ENCODE peak calls at places on chromosomes 4 and X, in nine cellular contexts. One of them, this sample, is unnamed.

GRCh38 chr4:3256230-3257124 is 7.5 kb downstream of the MSANTD1 start:
- DNase-seq in RWPE1: no peak
- DNase-seq in BJ: no peak
- DNase-seq in neural crest cell: no peak
- DNase-seq in iPS-NIHi11: no peak
- DNase-seq in pons: no peak
- DNase-seq in GM19239: no peak
- DNase-seq in COR-L47: no peak
- DNase-seq in AG04450: no peak
- DNase-seq in this sample: no peak

GRCh38 chrX:48761674-48762471 is at the start of gene GLOD5:
- DNase-seq in BJ: no peak
- DNase-seq in RWPE1: peak
- DNase-seq in pons: no peak
- DNase-seq in COR-L47: peak
- DNase-seq in iPS-NIHi11: peak
- DNase-seq in AG04450: no peak
- DNase-seq in neural crest cell: no peak
- DNase-seq in GM19239: no peak
- DNase-seq in this sample: peak

GRCh38 chr4:153467897-153468262 is 1.7 kb downstream of the TMEM131L start:
- DNase-seq in AG04450: no peak
- DNase-seq in neural crest cell: no peak
- DNase-seq in RWPE1: no peak
- DNase-seq in COR-L47: no peak
- DNase-seq in GM19239: no peak
- DNase-seq in pons: no peak
- DNase-seq in iPS-NIHi11: no peak
- DNase-seq in BJ: no peak
- DNase-seq in this sample: no peak

GRCh38 chrX:50072110-50072509 is 128.7 kb downstream of the AKAP4 start:
- DNase-seq in COR-L47: no peak
- DNase-seq in AG04450: no peak
- DNase-seq in neural crest cell: no peak
- DNase-seq in RWPE1: no peak
- DNase-seq in pons: no peak
- DNase-seq in BJ: no peak
- DNase-seq in iPS-NIHi11: no peak
- DNase-seq in GM19239: no peak
- DNase-seq in this sample: no peak

GRCh38 chr4:102759835-102760644 is 728 bp downstream of the MANBA start:
- DNase-seq in neural crest cell: no peak
- DNase-seq in BJ: no peak
- DNase-seq in pons: peak
- DNase-seq in AG04450: no peak
- DNase-seq in RWPE1: peak
- DNase-seq in GM19239: peak
- DNase-seq in iPS-NIHi11: no peak
- DNase-seq in COR-L47: peak
- DNase-seq in this sample: no peak

GRCh38 chr4:5751918-5752802 is 41.2 kb downstream of the EVC start:
- DNase-seq in neural crest cell: no peak
- DNase-seq in BJ: no peak
- DNase-seq in GM19239: no peak
- DNase-seq in AG04450: no peak
- DNase-seq in pons: no peak
- DNase-seq in COR-L47: no peak
- DNase-seq in iPS-NIHi11: peak
- DNase-seq in RWPE1: no peak
- DNase-seq in this sample: no peak

GRCh38 chrX:3757510-3758025 is 44.1 kb upstream of the PRKX start:
- DNase-seq in neural crest cell: no peak
- DNase-seq in pons: no peak
- DNase-seq in RWPE1: no peak
- DNase-seq in BJ: no peak
- DNase-seq in iPS-NIHi11: no peak
- DNase-seq in COR-L47: no peak
- DNase-seq in AG04450: no peak
- DNase-seq in GM19239: no peak
- DNase-seq in this sample: no peak

GRCh38 chr4:48315728-48316630 is 25.4 kb upstream of the SLAIN2 start:
- DNase-seq in RWPE1: peak
- DNase-seq in AG04450: peak
- DNase-seq in COR-L47: peak
- DNase-seq in iPS-NIHi11: peak
- DNase-seq in BJ: no peak
- DNase-seq in pons: peak
- DNase-seq in neural crest cell: peak
- DNase-seq in GM19239: peak
- DNase-seq in this sample: no peak

GRCh38 chr4:87716350-87717041 is 66.4 kb downstream of the DMP1 start:
- DNase-seq in AG04450: no peak
- DNase-seq in RWPE1: no peak
- DNase-seq in iPS-NIHi11: no peak
- DNase-seq in pons: peak
- DNase-seq in BJ: no peak
- DNase-seq in COR-L47: no peak
- DNase-seq in neural crest cell: no peak
- DNase-seq in GM19239: no peak
- DNase-seq in this sample: no peak

GRCh38 chr4:2241410-2242353 is at the start of the genes HAUS3 and POLN:
- DNase-seq in RWPE1: peak
- DNase-seq in AG04450: peak
- DNase-seq in COR-L47: peak
- DNase-seq in neural crest cell: peak
- DNase-seq in BJ: peak
- DNase-seq in GM19239: peak
- DNase-seq in iPS-NIHi11: peak
- DNase-seq in pons: peak
- DNase-seq in this sample: peak

GRCh38 chr4:6529021-6529420 is 46.0 kb upstream of the MAN2B2 start:
- DNase-seq in RWPE1: no peak
- DNase-seq in neural crest cell: no peak
- DNase-seq in iPS-NIHi11: no peak
- DNase-seq in GM19239: no peak
- DNase-seq in AG04450: no peak
- DNase-seq in pons: no peak
- DNase-seq in BJ: no peak
- DNase-seq in COR-L47: no peak
- DNase-seq in this sample: no peak

GRCh38 chrX:53556868-53557267 is 122.7 kb upstream of the HSD17B10 start:
- DNase-seq in BJ: no peak
- DNase-seq in neural crest cell: no peak
- DNase-seq in AG04450: no peak
- DNase-seq in pons: no peak
- DNase-seq in GM19239: no peak
- DNase-seq in RWPE1: no peak
- DNase-seq in iPS-NIHi11: no peak
- DNase-seq in COR-L47: no peak
- DNase-seq in this sample: no peak

GRCh38 chr4:118280501-118281218 is 72.1 kb downstream of the PRSS12 start:
- DNase-seq in GM19239: no peak
- DNase-seq in iPS-NIHi11: peak
- DNase-seq in COR-L47: peak
- DNase-seq in RWPE1: peak
- DNase-seq in AG04450: peak
- DNase-seq in BJ: no peak
- DNase-seq in pons: peak
- DNase-seq in neural crest cell: peak
- DNase-seq in this sample: no peak

GRCh38 chr4:37976991-37977470 is 16.8 kb downstream of the PTTG2 start:
- DNase-seq in iPS-NIHi11: peak
- DNase-seq in neural crest cell: peak
- DNase-seq in pons: peak
- DNase-seq in RWPE1: peak
- DNase-seq in COR-L47: peak
- DNase-seq in AG04450: no peak
- DNase-seq in GM19239: peak
- DNase-seq in BJ: no peak
- DNase-seq in this sample: no peak

GRCh38 chr4:115433501-115433900 is 320.1 kb upstream of the NDST4 start:
- DNase-seq in RWPE1: no peak
- DNase-seq in AG04450: no peak
- DNase-seq in GM19239: no peak
- DNase-seq in BJ: no peak
- DNase-seq in pons: no peak
- DNase-seq in neural crest cell: no peak
- DNase-seq in iPS-NIHi11: no peak
- DNase-seq in COR-L47: no peak
- DNase-seq in this sample: no peak

GRCh38 chr4:8325284-8325973 is 55.9 kb downstream of the HTRA3 start:
- DNase-seq in BJ: no peak
- DNase-seq in iPS-NIHi11: no peak
- DNase-seq in GM19239: no peak
- DNase-seq in RWPE1: no peak
- DNase-seq in neural crest cell: no peak
- DNase-seq in COR-L47: no peak
- DNase-seq in AG04450: no peak
- DNase-seq in pons: no peak
- DNase-seq in this sample: no peak

GRCh38 chrX:14362731-14363130 is 166.6 kb upstream of the GLRA2 start:
- DNase-seq in COR-L47: no peak
- DNase-seq in neural crest cell: no peak
- DNase-seq in GM19239: no peak
- DNase-seq in BJ: peak
- DNase-seq in AG04450: no peak
- DNase-seq in RWPE1: no peak
- DNase-seq in iPS-NIHi11: no peak
- DNase-seq in pons: no peak
- DNase-seq in this sample: no peak

GRCh38 chr4:13701937-13702446 is 74.5 kb upstream of the BOD1L1 start:
- DNase-seq in AG04450: no peak
- DNase-seq in COR-L47: no peak
- DNase-seq in BJ: peak
- DNase-seq in pons: no peak
- DNase-seq in RWPE1: peak
- DNase-seq in iPS-NIHi11: no peak
- DNase-seq in neural crest cell: no peak
- DNase-seq in GM19239: no peak
- DNase-seq in this sample: no peak

GRCh38 chr4:32022071-32022470 is 1301.9 kb downstream of the PCDH7 start:
- DNase-seq in COR-L47: no peak
- DNase-seq in BJ: no peak
- DNase-seq in iPS-NIHi11: no peak
- DNase-seq in RWPE1: no peak
- DNase-seq in AG04450: no peak
- DNase-seq in GM19239: no peak
- DNase-seq in neural crest cell: no peak
- DNase-seq in pons: no peak
- DNase-seq in this sample: no peak

GRCh38 chr4:169045862-169046584 is 36.0 kb upstream of the CBR4 start:
- DNase-seq in pons: no peak
- DNase-seq in COR-L47: no peak
- DNase-seq in GM19239: no peak
- DNase-seq in AG04450: no peak
- DNase-seq in iPS-NIHi11: peak
- DNase-seq in BJ: no peak
- DNase-seq in RWPE1: no peak
- DNase-seq in neural crest cell: no peak
- DNase-seq in this sample: no peak

GRCh38 chrX:119790977-119791436 is 423 bp downstream of the RPL39 start:
- DNase-seq in RWPE1: peak
- DNase-seq in GM19239: no peak
- DNase-seq in pons: peak
- DNase-seq in BJ: no peak
- DNase-seq in AG04450: no peak
- DNase-seq in iPS-NIHi11: no peak
- DNase-seq in COR-L47: no peak
- DNase-seq in neural crest cell: peak
- DNase-seq in this sample: no peak

GRCh38 chr4:183080372-183081115 is 18.5 kb upstream of the WWC2 start:
- DNase-seq in GM19239: no peak
- DNase-seq in BJ: no peak
- DNase-seq in neural crest cell: no peak
- DNase-seq in pons: no peak
- DNase-seq in iPS-NIHi11: no peak
- DNase-seq in AG04450: no peak
- DNase-seq in COR-L47: no peak
- DNase-seq in RWPE1: no peak
- DNase-seq in this sample: no peak

GRCh38 chr4:158182736-158183135 is 9.9 kb upstream of the GASK1B start:
- DNase-seq in RWPE1: no peak
- DNase-seq in neural crest cell: no peak
- DNase-seq in GM19239: no peak
- DNase-seq in AG04450: no peak
- DNase-seq in COR-L47: no peak
- DNase-seq in iPS-NIHi11: no peak
- DNase-seq in BJ: no peak
- DNase-seq in pons: no peak
- DNase-seq in this sample: no peak

GRCh38 chr4:11004818-11005217 is 320.2 kb upstream of the CLNK start:
- DNase-seq in AG04450: no peak
- DNase-seq in COR-L47: no peak
- DNase-seq in BJ: no peak
- DNase-seq in GM19239: no peak
- DNase-seq in neural crest cell: no peak
- DNase-seq in iPS-NIHi11: peak
- DNase-seq in RWPE1: no peak
- DNase-seq in pons: no peak
- DNase-seq in this sample: no peak

GRCh38 chrX:96776966-96777365 is 92.3 kb downstream of the DIAPH2 start:
- DNase-seq in RWPE1: no peak
- DNase-seq in pons: no peak
- DNase-seq in COR-L47: no peak
- DNase-seq in AG04450: no peak
- DNase-seq in iPS-NIHi11: no peak
- DNase-seq in GM19239: no peak
- DNase-seq in neural crest cell: no peak
- DNase-seq in BJ: peak
- DNase-seq in this sample: no peak